ENCODE peak calls at places on chromosomes 13 and 19, in ten cellular contexts. S is ureter, H is BE2C, Q is astrocyte, A is fibroblast of mammary gland, V is upper lobe of right lung, P is NCI-H345, L is endothelial cell of umbilical vein, N is EH, M is GM23338. T is an unnamed sample.

GRCh38 chr13:97068964-97069815 is 74.9 kb upstream of the OXGR1 start:
- DNase-seq in N (no peak), L (no peak), M (no peak), P (no peak), Q (no peak), V (no peak), S (no peak), A (no peak), H (no peak), T (no peak)

GRCh38 chr19:33400856-33401682 is 27.6 kb downstream of the CEBPG start:
- DNase-seq in A (no peak), H (no peak), V (peak; percentile 59), P (no peak), M (no peak), Q (no peak), S (no peak), L (no peak), N (no peak), T (no peak)

GRCh38 chr19:42634409-42635232 is 39.9 kb upstream of the CEACAM8 start:
- DNase-seq in N (peak; percentile 52), H (peak; percentile 42), M (peak; percentile 83), P (no peak), A (peak; percentile 35), S (no peak), V (no peak), Q (no peak), L (peak; percentile 2), T (no peak)

GRCh38 chr19:46766569-46767317 is 20.5 kb upstream of the STRN4 start:
- DNase-seq in V (no peak), M (peak; percentile 89), L (peak; percentile 27), H (peak; percentile 59), N (peak; percentile 49), P (no peak), A (no peak), S (no peak), Q (no peak), T (no peak)

GRCh38 chr13:41900918-41901317 is 60.0 kb downstream of the VWA8 start:
- DNase-seq in L (no peak), P (no peak), M (no peak), H (no peak), N (peak; percentile 16), A (peak; percentile 25), Q (no peak), V (no peak), S (no peak), T (no peak)

GRCh38 chr19:6997679-6998445 is 23.4 kb downstream of the MBD3L2B start:
- DNase-seq in N (no peak), Q (no peak), V (no peak), P (no peak), M (no peak), L (no peak), A (peak; percentile 8), S (no peak), H (no peak), T (no peak)

GRCh38 chr19:45224645-45225044 is 20.6 kb downstream of the EXOC3L2 start:
- DNase-seq in A (no peak), Q (no peak), S (no peak), P (no peak), H (no peak), V (no peak), N (no peak), M (no peak), L (no peak), T (no peak)

GRCh38 chr13:40639226-40639681 is 27.2 kb downstream of the FOXO1 start:
- DNase-seq in V (no peak), S (no peak), H (no peak), M (no peak), L (peak; percentile 80), Q (no peak), N (peak; percentile 54), A (peak; percentile 79), P (no peak), T (no peak)